ENCODE peak calls at places on chromosomes 6 and 20, in nine cellular contexts. T, Z, H, W, J, V, E, A and P are unnamed samples. For H3K36me3, the result is how much of the 10 kb centered on the place peaks cover.

GRCh38 chr6:165220030-165220429 is 89.4 kb downstream of the C6orf118 start:
- DNase-seq in T (no peak), Z (no peak), H (no peak), E (no peak), W (no peak), V (no peak), A (no peak), J (no peak), P (peak)

GRCh38 chr6:28880894-28881780 is 42.6 kb downstream of the TRIM27 start:
- DNase-seq in A (no peak), Z (peak), T (peak), V (peak), W (peak), J (no peak), E (no peak), H (peak), P (peak)

GRCh38 chr20:59043698-59044097 is 1.1 kb upstream of the PRELID3B start:
- DNase-seq in Z (no peak), H (no peak), J (no peak), E (no peak), W (peak), T (no peak), V (no peak), A (no peak), P (peak)

GRCh38 chr6:12543953-12544352 is 172.6 kb upstream of the PHACTR1 start:
- DNase-seq in W (no peak), E (no peak), A (no peak), H (no peak), J (no peak), Z (no peak), V (no peak), T (no peak), P (no peak)

GRCh38 chr20:63457737-63458136 is 14.7 kb downstream of the KCNQ2 start:
- DNase-seq in T (no peak), J (no peak), E (no peak), W (peak), H (no peak), V (no peak), Z (no peak), A (no peak), P (peak)

GRCh38 chr20:36929691-36930090 is 21.8 kb downstream of the SAMHD1 start:
- DNase-seq in T (no peak), Z (no peak), W (no peak), E (peak), V (no peak), J (no peak), H (no peak), A (no peak), P (no peak)

GRCh38 chr6:120908767-120909166 is 425.5 kb downstream of the TBC1D32 start:
- DNase-seq in T (no peak), J (no peak), E (no peak), W (peak), V (no peak), H (no peak), A (no peak), Z (no peak), P (no peak)

GRCh38 chr20:14951707-14952106 is 614.3 kb upstream of the FLRT3 start:
- DNase-seq in A (no peak), Z (peak), J (no peak), V (no peak), T (no peak), H (no peak), W (peak), E (no peak), P (peak)

GRCh38 chr20:10513931-10514575 is 78.9 kb downstream of the SLX4IP start:
- DNase-seq in A (no peak), V (no peak), W (peak), H (no peak), E (no peak), T (no peak), J (no peak), Z (peak), P (peak)

GRCh38 chr6:157312733-157313132 is 10.6 kb downstream of the TMEM242 start:
- DNase-seq in Z (peak), H (no peak), J (no peak), W (no peak), V (no peak), T (no peak), E (no peak), A (no peak), P (peak)

GRCh38 chr6:170208651-170209353 is 82.1 kb downstream of the DLL1 start:
- DNase-seq in V (no peak), W (no peak), J (peak), T (peak), E (peak), A (no peak), H (no peak), Z (no peak), P (no peak)

GRCh38 chr20:20399705-20400104 is 31.8 kb downstream of the INSM1 start:
- DNase-seq in H (no peak), W (no peak), J (no peak), Z (no peak), A (no peak), T (no peak), E (no peak), V (no peak), P (no peak)

GRCh38 chr6:112475083-112475482 is 128.0 kb downstream of the RFPL4B start:
- DNase-seq in E (no peak), H (no peak), A (no peak), J (no peak), T (no peak), W (no peak), Z (no peak), V (no peak), P (no peak)

GRCh38 chr6:4210619-4211419 is 75.4 kb upstream of the ECI2 start:
- DNase-seq in J (no peak), H (peak), T (peak), W (peak), E (peak), A (no peak), V (peak), Z (peak), P (peak)

GRCh38 chr6:17866876-17867444 is 120.5 kb downstream of the KIF13A start:
- DNase-seq in E (no peak), W (peak), J (no peak), V (no peak), H (no peak), T (no peak), Z (no peak), A (no peak), P (no peak)

GRCh38 chr6:158411998-158412397 is 99.7 kb downstream of the TULP4 start:
- DNase-seq in V (peak), E (no peak), T (no peak), Z (no peak), A (no peak), J (no peak), H (no peak), W (peak), P (no peak)

GRCh38 chr6:116533233-116533957 is 12.1 kb downstream of the TRAPPC3L start:
- DNase-seq in V (no peak), J (no peak), H (no peak), Z (no peak), T (no peak), W (no peak), E (no peak), A (no peak), P (no peak)

GRCh38 chr20:45405566-45406259 is 2.4 kb upstream of the DBNDD2 start:
- DNase-seq in V (no peak), J (peak), H (no peak), W (peak), Z (peak), E (peak), T (no peak), A (no peak), P (no peak)

GRCh38 chr6:148192310-148192709 is 150.3 kb upstream of the SASH1 start:
- DNase-seq in W (peak), Z (no peak), A (no peak), E (no peak), V (no peak), H (no peak), J (no peak), T (peak), P (no peak)

GRCh38 chr6:42783177-42783875 is 1.5 kb downstream of the BICRAL start:
- DNase-seq in E (peak), A (peak), T (peak), Z (peak), V (no peak), W (peak), J (peak), H (peak), P (peak)

GRCh38 chr6:304833-305370 is 12.6 kb downstream of the DUSP22 start:
- DNase-seq in W (no peak), E (no peak), A (peak), T (no peak), J (no peak), H (no peak), V (no peak), Z (no peak), P (no peak)

GRCh38 chr20:7497985-7498384 is 442.3 kb downstream of the HAO1 start:
- DNase-seq in W (peak), J (no peak), V (no peak), Z (peak), T (no peak), H (no peak), E (no peak), A (no peak), P (no peak)

GRCh38 chr6:85660181-85660611 is 17.5 kb upstream of the SYNCRIP start:
- DNase-seq in V (peak), H (no peak), A (no peak), Z (no peak), E (no peak), W (peak), J (no peak), T (peak), P (peak)

GRCh38 chr6:90472716-90473115 is 114.2 kb downstream of the MAP3K7 start:
- DNase-seq in E (no peak), W (no peak), T (no peak), Z (no peak), H (no peak), J (no peak), A (no peak), V (no peak), P (no peak)

GRCh38 chr6:72952808-72953630 is 272.3 kb downstream of the KHDC1L start:
- DNase-seq in H (no peak), Z (peak), A (no peak), T (no peak), E (no peak), V (no peak), J (no peak), W (peak), P (no peak)

GRCh38 chr6:27168586-27169443 is 78.7 kb upstream of the PRSS16 start:
- DNase-seq in A (no peak), V (no peak), W (peak), T (no peak), Z (peak), J (no peak), H (no peak), E (no peak), P (no peak)

GRCh38 chr6:72032056-72032455 is 145.7 kb downstream of the RIMS1 start:
- DNase-seq in J (no peak), E (no peak), T (no peak), A (no peak), Z (no peak), H (no peak), V (no peak), W (peak), P (no peak)

GRCh38 chr20:7667194-7667593 is 273.1 kb downstream of the HAO1 start:
- DNase-seq in J (no peak), H (no peak), A (no peak), E (no peak), V (no peak), W (peak), T (no peak), Z (peak), P (no peak)

GRCh38 chr6:141326426-141326825 is 806.3 kb upstream of the GJE1 start:
- DNase-seq in H (no peak), T (peak), A (peak), V (peak), E (no peak), Z (peak), J (no peak), W (peak), P (peak)

GRCh38 chr6:44057931-44058616 is 69.2 kb downstream of the MRPL14 start:
- DNase-seq in V (no peak), W (peak), J (no peak), Z (no peak), T (no peak), H (no peak), A (no peak), E (no peak), P (no peak)

GRCh38 chr20:39829713-39830112 is 859.3 kb downstream of the MAFB start:
- DNase-seq in T (no peak), Z (no peak), V (no peak), A (no peak), W (no peak), E (no peak), H (no peak), J (no peak), P (no peak)

GRCh38 chr6:112988748-112989147 is 641.6 kb downstream of the RFPL4B start:
- DNase-seq in Z (no peak), A (no peak), W (no peak), V (no peak), J (no peak), E (no peak), H (no peak), T (no peak), P (no peak)

GRCh38 chr6:43582911-43583310 is 6.9 kb downstream of the POLH start:
- DNase-seq in Z (no peak), E (no peak), T (no peak), A (no peak), W (no peak), H (no peak), V (no peak), J (no peak), P (no peak)

GRCh38 chr6:119720160-119720559 is 370.6 kb upstream of the MAN1A1 start:
- DNase-seq in T (no peak), W (peak), V (peak), J (no peak), A (no peak), Z (no peak), E (no peak), H (no peak), P (no peak)

GRCh38 chr6:119713903-119714302 is 364.3 kb upstream of the MAN1A1 start:
- DNase-seq in J (no peak), H (no peak), W (no peak), A (no peak), E (no peak), Z (no peak), T (no peak), V (no peak), P (peak)

GRCh38 chr6:119716668-119717270 is 367.2 kb upstream of the MAN1A1 start:
- DNase-seq in V (no peak), H (no peak), W (no peak), E (no peak), J (no peak), Z (no peak), A (no peak), T (no peak), P (no peak)

GRCh38 chr6:119717942-119718341 is 368.4 kb upstream of the MAN1A1 start:
- DNase-seq in A (no peak), T (no peak), W (peak), H (no peak), J (no peak), Z (no peak), E (no peak), V (no peak), P (no peak)
- H3K4me3 ChIP-seq in A (no peak), T (no peak), W (no peak), H (no peak), J (no peak), Z (no peak), E (no peak), V (no peak), P (no peak)

GRCh38 chr6:166462461-166463135 is 79.9 kb upstream of the MPC1 start:
- DNase-seq in H (no peak), E (no peak), Z (no peak), W (no peak), A (no peak), V (no peak), J (no peak), T (no peak), P (no peak)

GRCh38 chr6:166464418-166465400 is 82.0 kb upstream of the MPC1 start:
- DNase-seq in V (no peak), W (no peak), Z (no peak), H (no peak), E (no peak), T (no peak), A (no peak), J (no peak), P (no peak)

GRCh38 chr6:166461821-166462460 is 79.2 kb upstream of the MPC1 start:
- DNase-seq in E (no peak), Z (no peak), V (no peak), A (no peak), T (no peak), J (no peak), W (no peak), H (no peak), P (no peak)

GRCh38 chr6:166464068-166464410 is 81.3 kb upstream of the MPC1 start:
- DNase-seq in A (no peak), J (no peak), Z (no peak), W (no peak), T (no peak), H (no peak), V (no peak), E (no peak), P (no peak)

GRCh38 chr6:166463363-166464067 is 80.8 kb upstream of the MPC1 start:
- DNase-seq in E (no peak), J (no peak), V (no peak), A (no peak), Z (no peak), W (no peak), H (no peak), T (no peak), P (no peak)
- H3K36me3 ChIP-seq in E (under half), J (under half), V (under half), A (under half), Z (under half), W (under half), H (half or more), T (under half), P (under half)

GRCh38 chr6:37456816-37457560 is 24.0 kb downstream of the CMTR1 start:
- DNase-seq in W (peak), A (no peak), E (no peak), T (no peak), H (no peak), V (no peak), J (no peak), Z (no peak), P (no peak)
- H3K4me3 ChIP-seq in W (no peak), A (no peak), E (no peak), T (no peak), H (no peak), V (no peak), J (no peak), Z (no peak), P (no peak)

DNA sequence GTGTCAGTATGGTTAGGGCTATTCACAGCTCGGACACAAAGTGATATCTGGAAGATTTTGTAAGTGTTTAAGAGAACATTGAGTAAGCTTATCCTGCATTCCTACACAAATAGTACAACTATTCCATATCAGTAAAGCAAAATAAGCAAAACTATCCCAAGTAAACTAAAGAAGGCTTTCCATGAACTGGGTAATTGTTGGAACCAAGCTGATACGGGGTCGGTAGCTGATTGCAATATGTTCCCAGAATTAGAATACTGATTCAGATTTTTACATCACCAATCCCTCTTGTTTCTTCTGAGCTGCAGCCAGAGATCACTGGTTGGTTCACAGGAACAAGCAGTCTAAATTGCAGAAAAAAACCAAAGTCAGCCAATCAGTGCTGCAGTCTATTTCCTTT is 54.1 kb downstream of the CDS2 start:
- DNase-seq in W (no peak), V (no peak), E (no peak), T (no peak), J (no peak), Z (peak), A (no peak), H (no peak), P (no peak)
- H3K36me3 ChIP-seq in W (under half), V (under half), E (half or more), T (half or more), J (under half), Z (under half), A (half or more), H (half or more), P (under half)

DNA sequence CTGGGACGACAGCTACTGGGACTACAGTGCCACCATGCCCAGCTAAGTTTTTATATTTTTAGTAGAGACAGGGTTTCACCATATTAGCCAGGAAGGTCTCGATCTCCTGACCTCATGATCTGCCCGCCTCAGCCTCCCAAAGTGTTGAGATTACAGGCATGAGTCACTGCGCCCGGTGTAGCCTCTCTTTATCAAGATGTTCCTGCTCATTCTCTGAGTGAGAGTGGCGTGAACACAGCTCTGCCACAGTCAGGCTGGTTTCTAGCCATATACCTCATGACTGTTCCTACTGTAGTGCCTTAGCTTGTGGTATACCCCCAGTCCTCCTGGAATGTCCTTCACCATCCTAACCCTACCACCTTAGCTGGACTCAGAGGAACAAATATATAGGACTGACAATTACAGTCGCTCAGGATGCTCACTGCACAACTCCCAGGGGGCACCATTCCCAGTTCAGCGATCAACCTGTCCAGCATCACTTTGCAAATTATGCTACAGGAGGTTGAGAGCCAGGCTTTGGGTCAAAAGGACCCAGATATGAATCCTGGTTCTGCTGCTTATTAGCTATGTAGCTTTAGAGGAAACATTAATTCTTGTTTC is 86.3 kb downstream of the CHMP4B start:
- DNase-seq in E (no peak), W (peak), H (no peak), V (peak), T (no peak), A (no peak), J (no peak), Z (no peak), P (no peak)
- H3K4me3 ChIP-seq in E (no peak), W (no peak), H (no peak), V (no peak), T (no peak), A (no peak), J (no peak), Z (no peak), P (no peak)

DNA sequence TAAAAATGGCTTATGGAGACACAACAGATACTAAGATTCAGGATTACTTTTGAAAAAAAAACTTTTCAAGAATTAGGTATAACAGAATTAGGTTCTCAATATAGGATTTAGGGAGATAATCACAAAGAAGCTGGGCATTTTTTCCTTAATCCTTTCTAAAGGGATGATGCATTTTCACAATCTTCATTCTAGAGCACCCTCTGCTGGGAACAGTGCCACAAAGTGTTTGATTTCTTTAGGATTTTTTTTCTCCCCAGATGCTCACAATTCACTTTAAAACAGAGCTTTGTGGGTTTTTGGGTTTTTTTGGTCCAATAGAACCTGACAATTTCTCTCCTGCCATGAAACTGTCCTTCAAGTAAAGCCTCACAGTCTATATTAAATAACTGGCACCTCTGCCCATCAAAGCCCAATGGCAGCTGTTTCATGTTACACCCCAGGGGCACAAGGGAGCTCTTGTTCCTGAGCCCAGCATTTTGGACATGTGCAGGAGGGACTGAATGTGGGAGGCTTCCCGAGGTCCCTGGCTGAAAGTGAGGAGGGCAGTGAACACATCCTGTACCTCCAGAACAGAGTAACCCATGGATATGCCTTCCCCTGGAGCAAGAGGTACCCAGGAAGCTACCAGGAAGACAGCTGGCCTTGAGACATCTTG is 39.7 kb downstream of the PREP start:
- DNase-seq in T (no peak), H (no peak), V (no peak), E (no peak), Z (peak), J (no peak), W (peak), A (no peak), P (peak)
- H3K36me3 ChIP-seq in T (under half), H (under half), V (under half), E (under half), Z (under half), J (under half), W (under half), A (under half), P (under half)